ENCODE peak calls at places on chromosomes 13 and 19, in ten cellular contexts. K is stimulated activated CD4-positive, alpha-beta T cell treated with anti-CD3 and anti-CD28 coated beads, Interleukin-1b, Interleukin-23, amount 100 ng/mL, for 1 hour; W is HCEC 1CT; E is T-helper 17 cell; M is stimulated activated CD8-positive, alpha-beta memory T cell treated with anti-CD3 and anti-CD28 coated beads, Interleukin-7, amount 100 ng/mL, for 48 hours; H is adrenal gland; I is T-helper 2 cell; L is right atrium auricular region; Z is anterior cingulate cortex; F is iris pigment epithelial cell. P is an unnamed sample.

GRCh38 chr13:62320129-62320724 is 904.6 kb upstream of the PCDH20 start:
- DNase-seq in F (peak; percentile 60), K (no peak), E (no peak), M (no peak), L (no peak), I (no peak), Z (no peak), H (no peak), W (no peak), P (no peak)

GRCh38 chr19:11236324-11237301 is 2.8 kb upstream of the ANGPTL8 start:
- DNase-seq in I (no peak), F (no peak), H (no peak), E (no peak), W (no peak), L (no peak), M (no peak), Z (no peak), K (no peak), P (no peak)

GRCh38 chr13:82797876-82798275 is 1084.4 kb downstream of the SLITRK1 start:
- DNase-seq in M (no peak), E (no peak), L (no peak), F (no peak), K (no peak), Z (no peak), W (no peak), I (no peak), H (no peak), P (no peak)

GRCh38 chr13:60788156-60788829 is 391.3 kb downstream of the TDRD3 start:
- DNase-seq in M (no peak), L (peak; percentile 66), F (no peak), E (no peak), W (no peak), H (peak; percentile 49), I (no peak), Z (no peak), K (no peak), P (no peak)

GRCh38 chr13:42272115-42272756 is at the start of gene AKAP11:
- DNase-seq in L (peak; percentile 63), E (no peak), I (peak; percentile 46), H (peak; percentile 53), W (peak; percentile 36), Z (no peak), F (peak; percentile 41), M (peak; percentile 11), K (no peak), P (peak; percentile 73)

GRCh38 chr19:37251308-37252229 is 33.6 kb downstream of the ZNF383 start:
- DNase-seq in H (peak; percentile 56), M (peak; percentile 5), K (no peak), I (peak; percentile 15), W (peak; percentile 96), F (peak; percentile 100), E (no peak), L (peak; percentile 69), Z (peak; percentile 91), P (no peak)

GRCh38 chr19:50688766-50689165 is 30.8 kb downstream of the SHANK1 start:
- DNase-seq in M (no peak), Z (no peak), W (no peak), I (no peak), E (no peak), K (no peak), F (no peak), H (no peak), L (no peak), P (no peak)

GRCh38 chr13:97946951-97947588 is 6.4 kb upstream of the IPO5 start:
- DNase-seq in K (no peak), F (peak; percentile 95), E (no peak), Z (no peak), H (no peak), I (no peak), M (no peak), L (no peak), W (peak; percentile 92), P (no peak)

GRCh38 chr13:70253411-70253810 is 145.2 kb upstream of the KLHL1 start:
- DNase-seq in L (no peak), M (no peak), H (no peak), W (no peak), F (peak; percentile 45), K (no peak), E (no peak), I (no peak), Z (no peak), P (no peak)

GRCh38 chr13:65725001-65725400 is 1505.1 kb downstream of the PCDH9 start:
- DNase-seq in K (no peak), M (no peak), I (no peak), F (peak; percentile 85), Z (no peak), H (no peak), E (no peak), W (no peak), L (no peak), P (no peak)